ENCODE peak calls at places on chromosomes 16 and 17, in seven cellular contexts. Y is NCI-H446; I is stimulated activated CD4-positive, alpha-beta T cell treated with anti-CD3 and anti-CD28 coated beads, Interleukin-4, amount 100 ng/mL, for 24 hours; B is kidney; M is stimulated activated naive CD4-positive, alpha-beta T cell treated with Interleukin-2 at 50 U/mL for 16 hours; T is Kasumi-1; P is mesothelial cell of epicardium. J is an unnamed sample.

GRCh38 chr17:82674656-82675475 is 23.6 kb downstream of the RAB40B start:
- DNase-seq in P (no peak), T (no peak), B (no peak), M (no peak), Y (no peak), I (no peak), J (no peak)

GRCh38 chr16:73878616-73879015 is 418.0 kb upstream of the PSMD7 start:
- DNase-seq in P (no peak), M (no peak), Y (peak; percentile 70), T (peak; percentile 71), B (no peak), I (no peak), J (no peak)

GRCh38 chr17:27456681-27457404 is 595 bp downstream of the KSR1 start:
- DNase-seq in B (peak; percentile 83), T (no peak), P (no peak), Y (no peak), I (no peak), M (no peak), J (peak; percentile 40)

GRCh38 chr17:9371019-9371418 is 204.6 kb downstream of the STX8 start:
- DNase-seq in I (no peak), Y (no peak), T (no peak), M (no peak), P (no peak), B (no peak), J (no peak)

GRCh38 chr17:48614904-48615211 is 234 bp downstream of the HOXB8 start:
- DNase-seq in P (no peak), B (no peak), I (no peak), M (no peak), Y (no peak), T (no peak), J (no peak)

GRCh38 chr16:54928016-54928356 is 2.7 kb upstream of the IRX5 start:
- DNase-seq in M (no peak), I (no peak), T (peak; percentile 68), P (peak; percentile 53), Y (no peak), B (peak; percentile 63), J (no peak)

GRCh38 chr17:50818266-50818665 is 17.1 kb upstream of the WFIKKN2 start:
- DNase-seq in B (no peak), Y (no peak), I (no peak), P (no peak), T (no peak), M (no peak), J (no peak)

GRCh38 chr17:29136998-29137730 is 43.0 kb downstream of the MYO18A start:
- DNase-seq in T (no peak), B (no peak), I (peak; percentile 61), M (peak; percentile 49), P (no peak), Y (no peak), J (no peak)

GRCh38 chr16:19833581-19833980 is 51.1 kb downstream of the GPRC5B start:
- DNase-seq in B (no peak), M (no peak), I (no peak), Y (no peak), P (no peak), T (no peak), J (no peak)

GRCh38 chr17:1180958-1181768 is 1.4 kb upstream of the ABR start:
- DNase-seq in I (no peak), M (no peak), P (no peak), T (no peak), B (no peak), Y (no peak), J (no peak)

GRCh38 chr17:45294506-45294905 is 22.3 kb downstream of the MAP3K14 start:
- DNase-seq in B (peak; percentile 41), I (no peak), P (no peak), M (no peak), Y (no peak), T (no peak), J (no peak)

GRCh38 chr17:82950525-82951102 is 110.8 kb upstream of the ZNF750 start:
- DNase-seq in I (no peak), Y (no peak), B (peak; percentile 14), M (no peak), T (no peak), P (no peak), J (no peak)

GRCh38 chr17:57889892-57890856 is 40.3 kb upstream of the MRPS23 start:
- DNase-seq in M (no peak), P (no peak), I (no peak), B (peak; percentile 93), T (no peak), Y (peak; percentile 73), J (no peak)

GRCh38 chr16:5412721-5413120 is 315.1 kb upstream of the EEF2KMT start:
- DNase-seq in Y (no peak), I (no peak), M (no peak), B (peak; percentile 76), T (no peak), P (no peak), J (peak; percentile 18)

GRCh38 chr16:84617631-84618427 is at the start of gene COTL1:
- DNase-seq in M (peak; percentile 94), B (peak; percentile 99), T (peak; percentile 89), I (peak; percentile 95), P (peak; percentile 91), Y (peak; percentile 90), J (peak; percentile 90)

GRCh38 chr17:68013385-68013784 is 17.1 kb upstream of the C17orf58 start:
- DNase-seq in M (no peak), I (no peak), Y (no peak), B (no peak), T (no peak), P (no peak), J (no peak)

GRCh38 chr16:22670551-22670970 is 143.4 kb upstream of the HS3ST2 start:
- DNase-seq in Y (peak; percentile 50), B (no peak), I (peak; percentile 10), P (peak; percentile 38), T (no peak), M (no peak), J (peak; percentile 29)

GRCh38 chr16:28597692-28598261 is 927 bp upstream of the SULT1A2 start:
- DNase-seq in M (no peak), Y (no peak), B (peak; percentile 32), T (peak; percentile 1), I (no peak), P (no peak), J (no peak)

GRCh38 chr17:40058151-40058784 is 4.1 kb upstream of the MED24 start:
- DNase-seq in I (no peak), T (no peak), B (no peak), Y (no peak), P (no peak), M (no peak), J (no peak)

GRCh38 chr16:12341423-12341822 is 364.9 kb downstream of the SNX29 start:
- DNase-seq in P (no peak), T (no peak), M (no peak), B (no peak), Y (no peak), I (no peak), J (no peak)

J was measured in endothelial cell.